ENCODE peak calls at places on chromosomes 2 and 18, in five cellular contexts. G is fibroblast of lung, Z is ovary, O is adrenal gland, H is SJCRH30. A is an unnamed sample. For H3K9me3, the result is how much of the 10 kb centered on the place peaks cover.

GRCh38 chr2:107719781-107720180 is 106.9 kb upstream of the RGPD4 start:
- DNase-seq in O (no peak), Z (no peak), H (peak), G (no peak), A (no peak)

GRCh38 chr2:45888167-45888566 is 236.7 kb downstream of the PRKCE start:
- DNase-seq in O (peak), Z (no peak), G (peak), H (no peak), A (no peak)

GRCh38 chr2:43051316-43051715 is 175.1 kb downstream of the ZFP36L2 start:
- DNase-seq in Z (no peak), H (no peak), O (peak), G (peak), A (peak)

GRCh38 chr2:71995067-71995665 is 152.5 kb downstream of the CYP26B1 start:
- DNase-seq in H (peak), O (no peak), Z (no peak), G (peak), A (no peak)

GRCh38 chr2:36358317-36358659 is 2.7 kb downstream of the CRIM1 start:
- DNase-seq in Z (no peak), G (peak), O (no peak), H (peak), A (no peak)

GRCh38 chr2:232042911-232043564 is 81.5 kb downstream of the DIS3L2 start:
- DNase-seq in O (no peak), Z (no peak), H (no peak), G (peak), A (no peak)

GRCh38 chr2:192254444-192254843 is 59.7 kb upstream of the TMEFF2 start:
- DNase-seq in Z (no peak), O (no peak), H (no peak), G (no peak), A (no peak)

GRCh38 chr2:72147971-72148369 is 308 bp upstream of the CYP26B1 start:
- DNase-seq in O (no peak), Z (no peak), G (no peak), H (no peak), A (peak)

GRCh38 chr18:53382870-53383269 is 841.6 kb downstream of the MBD2 start:
- DNase-seq in O (no peak), H (no peak), G (no peak), Z (no peak), A (no peak)

GRCh38 chr2:96408631-96409542 is 73.3 kb downstream of the NCAPH start:
- DNase-seq in G (peak), Z (peak), O (peak), H (no peak), A (no peak)

GRCh38 chr2:236572482-236572881 is 2.9 kb downstream of the ACKR3 start:
- DNase-seq in G (no peak), Z (no peak), O (no peak), H (peak), A (no peak)

GRCh38 chr18:74836296-74837139 is 238.8 kb downstream of the ZNF407 start:
- DNase-seq in G (peak), O (peak), H (peak), Z (no peak), A (peak)

GRCh38 chr2:172090044-172090946 is 5.0 kb downstream of the DLX1 start:
- DNase-seq in H (no peak), Z (no peak), O (no peak), G (no peak), A (no peak)

GRCh38 chr18:408367-408766 is 92.1 kb downstream of the COLEC12 start:
- DNase-seq in H (no peak), O (no peak), Z (no peak), G (no peak), A (no peak)

GRCh38 chr2:54979645-54980044 is 70.6 kb downstream of the RTN4 start:
- DNase-seq in G (no peak), O (no peak), H (no peak), Z (no peak), A (no peak)

GRCh38 chr2:149703281-149703680 is 115.7 kb upstream of the MMADHC start:
- DNase-seq in O (no peak), H (no peak), Z (no peak), G (peak), A (no peak)

GRCh38 chr2:238847432-238847801 is 468 bp upstream of the TWIST2 start:
- DNase-seq in Z (no peak), H (no peak), G (no peak), O (no peak), A (no peak)
- H3K4me3 ChIP-seq in Z (peak), H (no peak), G (peak), O (no peak), A (peak)

GRCh38 chr2:228329279-228329678 is 147.8 kb upstream of the SPHKAP start:
- DNase-seq in Z (no peak), O (no peak), G (no peak), H (peak), A (no peak)
- H3K9me3 ChIP-seq in Z (under half), O (under half), G (under half), H (under half), A (under half)

GRCh38 chr2:64655873-64656272 is 2.2 kb upstream of the SERTAD2 start:
- DNase-seq in H (peak), G (peak), Z (no peak), O (no peak), A (no peak)

GRCh38 chr2:64656379-64656778 is 2.7 kb upstream of the SERTAD2 start:
- DNase-seq in O (no peak), Z (no peak), G (peak), H (no peak), A (no peak)

GRCh38 chr2:64653174-64654062 is at the start of gene SERTAD2:
- DNase-seq in Z (peak), H (peak), O (peak), G (peak), A (peak)

GRCh38 chr2:64654063-64654811 is 524 bp upstream of the SERTAD2 start:
- DNase-seq in G (peak), H (peak), O (peak), Z (peak), A (peak)

GRCh38 chr2:64654993-64655666 is 1.4 kb upstream of the SERTAD2 start:
- DNase-seq in O (peak), Z (no peak), G (peak), H (peak), A (no peak)
- H3K4me3 ChIP-seq in O (no peak), Z (peak), G (peak), H (peak), A (peak)

GRCh38 chr18:80023173-80023572 is 11.1 kb upstream of the RBFA start:
- DNase-seq in G (no peak), H (peak), O (no peak), Z (no peak), A (no peak)

GRCh38 chr18:80026363-80026762 is 7.9 kb upstream of the RBFA start:
- DNase-seq in O (no peak), Z (no peak), H (no peak), G (no peak), A (no peak)

DNA sequence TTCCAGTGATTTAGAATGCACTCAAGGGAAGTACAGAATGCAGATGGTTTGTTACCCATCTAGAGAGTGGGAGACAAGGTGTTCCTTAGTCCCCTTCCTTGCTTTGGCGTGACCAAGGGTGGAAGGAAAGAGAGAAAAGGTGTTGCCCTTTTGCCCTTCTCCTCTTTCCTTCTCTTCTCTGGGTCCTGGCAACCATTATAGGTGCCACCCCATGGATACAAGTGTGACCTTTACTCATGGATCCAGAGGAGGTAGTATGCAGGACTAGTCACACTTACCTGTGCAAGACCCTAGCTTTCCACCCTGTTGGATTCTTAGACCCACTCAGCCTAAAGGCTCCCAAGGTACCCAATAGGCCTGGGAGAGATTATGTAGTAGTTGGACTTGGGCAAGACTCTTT is 11.6 kb upstream of the RBFA start:
- DNase-seq in H (peak), O (no peak), G (peak), Z (no peak), A (peak)
- H3K9me3 ChIP-seq in H (under half), O (half or more), G (under half), Z (half or more), A (half or more)

GRCh38 chr2:206480161-206480560 is 36.8 kb downstream of the ADAM23 start:
- DNase-seq in H (peak), Z (no peak), O (no peak), G (peak), A (no peak)

GRCh38 chr2:206480620-206481019 is 37.3 kb downstream of the ADAM23 start:
- DNase-seq in H (no peak), Z (no peak), O (no peak), G (no peak), A (no peak)

GRCh38 chr2:206481056-206481455 is 37.7 kb downstream of the ADAM23 start:
- DNase-seq in O (no peak), G (no peak), H (no peak), Z (no peak), A (no peak)

GRCh38 chr2:206482123-206482522 is 38.8 kb downstream of the ADAM23 start:
- DNase-seq in Z (no peak), G (peak), H (no peak), O (no peak), A (no peak)

GRCh38 chr2:206482633-206483032 is 39.3 kb downstream of the ADAM23 start:
- DNase-seq in O (no peak), H (no peak), Z (no peak), G (no peak), A (no peak)
- H3K4me3 ChIP-seq in O (no peak), H (no peak), Z (no peak), G (no peak), A (no peak)

GRCh38 chr18:61616111-61616610 is 276.6 kb downstream of the RNF152 start:
- DNase-seq in G (no peak), H (no peak), O (no peak), Z (no peak), A (no peak)

GRCh38 chr18:61606759-61607158 is 273.5 kb downstream of the CDH20 start:
- DNase-seq in H (peak), G (peak), Z (peak), O (peak), A (peak)

GRCh38 chr18:61608306-61608705 is 275.1 kb downstream of the CDH20 start:
- DNase-seq in H (no peak), G (peak), Z (no peak), O (no peak), A (no peak)

GRCh38 chr18:61609131-61609530 is 275.9 kb downstream of the CDH20 start:
- DNase-seq in O (no peak), H (no peak), Z (no peak), G (no peak), A (no peak)

GRCh38 chr18:61612517-61612916 is 279.3 kb downstream of the CDH20 start:
- DNase-seq in Z (no peak), H (no peak), G (no peak), O (no peak), A (no peak)
- H3K9me3 ChIP-seq in Z (under half), H (under half), G (under half), O (under half), A (under half)